ENCODE peak calls at places on chromosomes 7 and 10, in eight cellular contexts. G is CD8-positive, alpha-beta T cell; C is CD4-positive, alpha-beta T cell; I is fibroblast of pulmonary artery; D is nephron progenitor cell; W is stomach; S is GM12865; N is A549. J is an unnamed sample.

GRCh38 chr7:90540406-90540805 is 55.7 kb upstream of the CDK14 start:
- DNase-seq in W (no peak), N (no peak), I (no peak), G (no peak), D (no peak), S (no peak), C (no peak), J (no peak)

GRCh38 chr7:158495780-158496179 is 91.8 kb downstream of the PTPRN2 start:
- DNase-seq in I (no peak), D (peak; percentile 51), N (peak; percentile 45), C (no peak), S (peak; percentile 29), G (no peak), W (peak; percentile 49), J (no peak)

GRCh38 chr10:124719213-124719851 is 24.8 kb downstream of the FAM53B start:
- DNase-seq in S (peak; percentile 93), I (peak; percentile 90), N (no peak), G (peak; percentile 62), W (peak; percentile 60), D (no peak), C (peak; percentile 53), J (no peak)

GRCh38 chr7:15016726-15017125 is 114.2 kb upstream of the DGKB start:
- DNase-seq in N (no peak), G (no peak), D (no peak), S (no peak), W (no peak), I (no peak), C (no peak), J (no peak)

GRCh38 chr10:124053971-124054370 is 39.4 kb downstream of the CHST15 start:
- DNase-seq in S (no peak), G (no peak), N (no peak), D (no peak), W (no peak), C (no peak), I (peak; percentile 3), J (no peak)

GRCh38 chr10:16854623-16855022 is 37.4 kb upstream of the RSU1 start:
- DNase-seq in N (no peak), W (no peak), I (peak; percentile 33), G (no peak), C (no peak), D (no peak), S (no peak), J (no peak)

GRCh38 chr10:78931333-78932083 is 137.3 kb upstream of the ZMIZ1 start:
- DNase-seq in G (no peak), D (no peak), C (no peak), N (no peak), W (peak; percentile 35), I (peak; percentile 69), S (no peak), J (no peak)

GRCh38 chr7:70267381-70267780 is 669.1 kb downstream of the AUTS2 start:
- DNase-seq in G (no peak), W (no peak), S (no peak), I (no peak), N (no peak), D (no peak), C (no peak), J (no peak)

GRCh38 chr10:93876391-93876790 is 17.4 kb upstream of the SLC35G1 start:
- DNase-seq in I (no peak), G (no peak), C (no peak), D (no peak), W (no peak), S (no peak), N (no peak), J (no peak)

GRCh38 chr10:77448226-77448625 is 189.4 kb downstream of the KCNMA1 start:
- DNase-seq in I (no peak), S (no peak), D (no peak), N (no peak), G (no peak), W (peak; percentile 35), C (no peak), J (no peak)

GRCh38 chr10:103197177-103197576 is 4.1 kb upstream of the NT5C2 start:
- DNase-seq in N (peak; percentile 73), G (no peak), C (no peak), D (no peak), S (no peak), W (peak; percentile 35), I (peak; percentile 76), J (peak; percentile 74)

GRCh38 chr7:82925331-82925730 is 237.4 kb downstream of the PCLO start:
- DNase-seq in I (no peak), C (no peak), S (no peak), G (no peak), N (no peak), W (no peak), D (no peak), J (no peak)

GRCh38 chr7:66157060-66157459 is 42.4 kb downstream of the CRCP start:
- DNase-seq in N (no peak), G (no peak), I (no peak), W (no peak), S (no peak), D (no peak), C (no peak), J (no peak)

GRCh38 chr7:135597181-135597925 is 39.6 kb downstream of the NUP205 start:
- DNase-seq in C (no peak), D (no peak), S (no peak), G (no peak), N (no peak), I (no peak), W (no peak), J (no peak)

GRCh38 chr10:103847346-103847745 is 8.0 kb downstream of the SH3PXD2A start:
- DNase-seq in D (no peak), C (no peak), I (no peak), W (no peak), N (no peak), S (no peak), G (no peak), J (no peak)

GRCh38 chr7:44313621-44314031 is 11.8 kb downstream of the CAMK2B start:
- DNase-seq in S (no peak), C (no peak), D (no peak), W (peak; percentile 8), I (no peak), N (no peak), G (no peak), J (no peak)

GRCh38 chr7:42972703-42973500 is 40.7 kb downstream of the MRPL32 start:
- DNase-seq in W (peak; percentile 25), I (peak; percentile 99), C (no peak), D (peak; percentile 6), S (no peak), G (no peak), N (peak; percentile 48), J (peak; percentile 22)

GRCh38 chr7:66427956-66428355 is 200.7 kb upstream of the KCTD7 start:
- DNase-seq in W (no peak), N (no peak), I (no peak), D (no peak), G (no peak), C (no peak), S (no peak), J (no peak)

GRCh38 chr7:3760696-3761095 is 459.6 kb downstream of the SDK1 start:
- DNase-seq in C (no peak), G (no peak), D (no peak), W (no peak), S (no peak), N (no peak), I (no peak), J (no peak)

GRCh38 chr7:26865094-26865388 is 651 bp upstream of the SKAP2 start:
- DNase-seq in N (peak; percentile 74), W (peak; percentile 56), S (no peak), G (no peak), D (peak; percentile 57), C (no peak), I (no peak), J (no peak)

GRCh38 chr10:110346914-110347313 is 42.2 kb upstream of the SMNDC1 start:
- DNase-seq in W (no peak), S (no peak), I (no peak), D (no peak), N (no peak), C (no peak), G (no peak), J (no peak)

GRCh38 chr10:110343947-110344346 is 39.2 kb upstream of the SMNDC1 start:
- DNase-seq in G (no peak), S (no peak), I (no peak), W (no peak), N (no peak), C (no peak), D (no peak), J (no peak)

GRCh38 chr10:110348351-110348750 is 43.6 kb upstream of the SMNDC1 start:
- DNase-seq in I (no peak), C (no peak), D (no peak), W (no peak), S (no peak), G (no peak), N (no peak), J (no peak)

GRCh38 chr10:110340821-110341220 is 36.1 kb upstream of the SMNDC1 start:
- DNase-seq in I (no peak), C (no peak), D (no peak), W (no peak), N (no peak), S (no peak), G (no peak), J (no peak)

GRCh38 chr10:110344622-110345021 is 39.9 kb upstream of the SMNDC1 start:
- DNase-seq in N (no peak), D (no peak), S (no peak), C (no peak), I (no peak), W (no peak), G (no peak), J (no peak)
- TF ChIP-seq CTCF in N (no peak), D (no peak), S (no peak), C (no peak), I (no peak), W (no peak), G (no peak), J (no peak)

GRCh38 chr7:150378853-150379589 is at the start of gene ZNF775:
- DNase-seq in W (peak; percentile 97), N (peak; percentile 100), G (peak; percentile 90), D (peak; percentile 94), I (peak; percentile 91), C (peak; percentile 88), S (peak; percentile 96), J (peak; percentile 98)
- TF ChIP-seq CTCF in W (no peak), N (no peak), G (no peak), D (no peak), I (no peak), C (no peak), S (no peak), J (no peak)

GRCh38 chr10:127496045-127496444 is 53.1 kb upstream of the NPS start:
- DNase-seq in I (no peak), C (no peak), N (no peak), D (no peak), S (no peak), G (no peak), W (no peak), J (no peak)

GRCh38 chr10:127498081-127498480 is 51.0 kb upstream of the NPS start:
- DNase-seq in C (no peak), G (no peak), D (no peak), I (no peak), W (no peak), S (no peak), N (no peak), J (no peak)

GRCh38 chr10:127492607-127493250 is 56.4 kb upstream of the NPS start:
- DNase-seq in W (no peak), S (no peak), G (no peak), N (peak; percentile 24), C (no peak), D (no peak), I (no peak), J (no peak)
- TF ChIP-seq CTCF in W (no peak), S (no peak), G (no peak), N (peak; percentile 37), C (no peak), D (no peak), I (no peak), J (peak; percentile 35)

GRCh38 chr10:13173619-13174018 is 12.3 kb downstream of the MCM10 start:
- DNase-seq in D (no peak), G (no peak), C (no peak), I (no peak), S (no peak), N (no peak), W (no peak), J (peak; percentile 81)
- TF ChIP-seq CTCF in D (no peak), G (no peak), C (no peak), I (no peak), S (no peak), N (no peak), W (no peak), J (no peak)